ENCODE peak calls at places on chromosome X, in eight cellular contexts. K is GM23338, F is fibroblast of lung, D is body of pancreas, G is hepatocyte, P is heart right ventricle, T is heart left ventricle, W is cardiac muscle cell. O is an unnamed sample. For H3K36me3, the result is how much of the 10 kb centered on the place peaks cover.

GRCh38 chrX:6169407-6169806 is 59.3 kb downstream of the NLGN4X start:
- DNase-seq in T (no peak), G (no peak), K (no peak), F (no peak), P (no peak), D (no peak), W (no peak), O (no peak)

GRCh38 chrX:71514367-71515038 is 18.4 kb upstream of the OGT start:
- DNase-seq in T (no peak), W (no peak), G (no peak), K (no peak), F (no peak), D (no peak), P (no peak), O (no peak)

GRCh38 chrX:118392726-118393125 is 46.8 kb downstream of the WDR44 start:
- DNase-seq in P (no peak), D (no peak), K (no peak), T (no peak), G (no peak), W (peak), F (peak), O (no peak)

GRCh38 chrX:25897758-25898157 is 240.4 kb upstream of the MAGEB18 start:
- DNase-seq in W (no peak), G (no peak), F (no peak), D (no peak), K (no peak), P (no peak), T (no peak), O (no peak)

GRCh38 chrX:45669715-45670360 is 469.2 kb upstream of the DIPK2B start:
- DNase-seq in P (no peak), D (no peak), F (peak), W (peak), G (no peak), T (no peak), K (no peak), O (no peak)

GRCh38 chrX:153488231-153488914 is 6.4 kb upstream of the BGN start:
- DNase-seq in G (peak), W (peak), F (peak), P (peak), K (no peak), T (peak), D (no peak), O (no peak)

GRCh38 chrX:54496517-54496852 is 451 bp upstream of the FGD1 start:
- DNase-seq in D (no peak), W (no peak), K (no peak), T (no peak), F (no peak), P (no peak), G (no peak), O (no peak)

GRCh38 chrX:3567681-3568080 is 145.8 kb downstream of the PRKX start:
- DNase-seq in D (no peak), F (peak), G (no peak), K (no peak), T (no peak), P (no peak), W (no peak), O (no peak)

GRCh38 chrX:53039239-53039638 is 9.3 kb upstream of the GPR173 start:
- DNase-seq in K (no peak), T (no peak), G (no peak), W (no peak), P (no peak), D (no peak), F (no peak), O (no peak)

GRCh38 chrX:21645437-21646220 is 12.5 kb downstream of the KLHL34 start:
- DNase-seq in K (no peak), T (no peak), F (no peak), D (no peak), W (no peak), P (no peak), G (no peak), O (no peak)

GRCh38 chrX:2592279-2592678 is 91.5 kb upstream of the DHRSX start:
- DNase-seq in K (no peak), F (no peak), T (no peak), P (no peak), W (no peak), G (no peak), D (no peak), O (no peak)

GRCh38 chrX:103608305-103608963 is 671 bp downstream of the TCEAL3 start:
- DNase-seq in G (no peak), K (no peak), F (no peak), W (no peak), D (peak), T (peak), P (peak), O (no peak)

GRCh38 chrX:15769300-15769954 is 20.9 kb upstream of the ZRSR2 start:
- DNase-seq in F (no peak), P (no peak), W (no peak), T (no peak), D (no peak), G (no peak), K (peak), O (no peak)

GRCh38 chrX:41189156-41189555 is 103.9 kb downstream of the USP9X start:
- DNase-seq in W (no peak), D (no peak), P (no peak), K (no peak), G (no peak), F (peak), T (no peak), O (no peak)

GRCh38 chrX:132270699-132271098 is 51.5 kb upstream of the RAP2C start:
- DNase-seq in D (no peak), F (peak), T (peak), K (no peak), G (peak), P (peak), W (peak), O (peak)

GRCh38 chrX:152025656-152026440 is 51.4 kb upstream of the GABRE start:
- DNase-seq in P (no peak), D (no peak), T (no peak), G (no peak), W (no peak), F (peak), K (no peak), O (no peak)

GRCh38 chrX:131841496-131842410 is 181.3 kb upstream of the STK26 start:
- DNase-seq in G (peak), D (peak), K (peak), P (peak), T (peak), F (peak), W (peak), O (no peak)

GRCh38 chrX:40778861-40779575 is 43.7 kb upstream of the MED14 start:
- DNase-seq in T (no peak), D (no peak), F (peak), G (no peak), K (no peak), P (no peak), W (peak), O (no peak)

GRCh38 chrX:1587161-1587560 is 4.2 kb upstream of the AKAP17A start:
- DNase-seq in D (no peak), W (no peak), G (no peak), K (no peak), F (no peak), P (no peak), T (no peak), O (no peak)

GRCh38 chrX:7889680-7890079 is 37.5 kb downstream of the PNPLA4 start:
- DNase-seq in G (no peak), T (no peak), W (no peak), K (no peak), F (peak), D (no peak), P (no peak), O (no peak)

GRCh38 chrX:133335027-133335426 is 80.3 kb downstream of the GPC4 start:
- DNase-seq in W (peak), T (no peak), G (peak), P (peak), F (peak), D (peak), K (peak), O (no peak)

GRCh38 chrX:69137371-69137881 is 27.8 kb downstream of the PJA1 start:
- DNase-seq in P (peak), T (peak), W (peak), D (no peak), F (peak), K (peak), G (peak), O (no peak)

GRCh38 chrX:152900937-152901445 is 3.1 kb downstream of the ZNF185 start:
- DNase-seq in P (no peak), W (no peak), T (no peak), K (no peak), G (no peak), F (no peak), D (no peak), O (no peak)

GRCh38 chrX:125205084-125205917 is 114.4 kb upstream of the TEX13C start:
- DNase-seq in P (peak), F (peak), W (peak), K (peak), T (peak), D (peak), G (peak), O (no peak)

GRCh38 chrX:8913665-8914409 is 112.7 kb upstream of the FAM9A start:
- DNase-seq in W (peak), P (peak), K (no peak), F (peak), D (no peak), G (no peak), T (peak), O (peak)

GRCh38 chrX:123277821-123278220 is 93.7 kb downstream of the GRIA3 start:
- DNase-seq in P (no peak), K (peak), T (no peak), W (no peak), G (no peak), D (no peak), F (no peak), O (no peak)

GRCh38 chrX:135389243-135389642 is 32.5 kb upstream of the SMIM10L2A start:
- DNase-seq in W (no peak), D (no peak), F (no peak), G (no peak), P (no peak), K (no peak), T (no peak), O (no peak)

GRCh38 chrX:31126205-31126604 is 54.4 kb upstream of the FTHL17 start:
- DNase-seq in D (no peak), F (peak), T (no peak), P (no peak), W (peak), G (no peak), K (peak), O (no peak)

GRCh38 chrX:150405576-150405975 is 42.5 kb downstream of the MAMLD1 start:
- DNase-seq in P (no peak), F (no peak), G (peak), K (peak), D (peak), W (no peak), T (no peak), O (no peak)

GRCh38 chrX:130228871-130229270 is 39.8 kb downstream of the ZNF280C start:
- DNase-seq in T (no peak), W (no peak), D (no peak), F (no peak), K (no peak), G (no peak), P (no peak), O (no peak)

GRCh38 chrX:155144926-155145325 is 71.3 kb upstream of the VBP1 start:
- DNase-seq in F (no peak), G (no peak), W (no peak), K (no peak), D (no peak), T (no peak), P (no peak), O (no peak)

GRCh38 chrX:153305941-153306464 is 15.6 kb downstream of the PNMA6F start:
- DNase-seq in W (no peak), G (no peak), T (no peak), F (no peak), K (no peak), P (no peak), D (no peak), O (no peak)

GRCh38 chrX:12076046-12076445 is 62.2 kb upstream of the FRMPD4 start:
- DNase-seq in K (peak), T (no peak), F (peak), W (peak), P (no peak), G (no peak), D (no peak), O (no peak)

GRCh38 chrX:97334850-97335249 is 451.1 kb downstream of the RPA4 start:
- DNase-seq in W (no peak), D (no peak), F (no peak), P (no peak), T (no peak), G (no peak), K (no peak), O (no peak)

GRCh38 chrX:39324233-39324632 is 523.0 kb downstream of the MID1IP1 start:
- DNase-seq in T (no peak), F (no peak), D (no peak), P (no peak), W (no peak), G (no peak), K (no peak), O (no peak)

GRCh38 chrX:153650959-153651358 is 4.0 kb downstream of the DUSP9 start:
- DNase-seq in T (peak), G (no peak), W (no peak), F (no peak), K (no peak), P (no peak), D (no peak), O (no peak)

GRCh38 chrX:118216086-118216485 is 99.5 kb upstream of the KLHL13 start:
- DNase-seq in P (no peak), G (no peak), F (peak), T (no peak), D (no peak), K (no peak), W (no peak), O (no peak)

GRCh38 chrX:39477438-39478120 is 620.2 kb downstream of the BCOR start:
- DNase-seq in G (peak), F (peak), T (peak), K (peak), P (peak), D (peak), W (peak), O (no peak)

GRCh38 chrX:71906133-71906532 is 4.5 kb upstream of the NHSL2 start:
- DNase-seq in P (no peak), W (no peak), K (no peak), T (no peak), G (no peak), F (no peak), D (no peak), O (no peak)

GRCh38 chrX:14718403-14718802 is 154.5 kb downstream of the FANCB start:
- DNase-seq in D (no peak), K (no peak), F (peak), P (no peak), W (no peak), T (no peak), G (no peak), O (no peak)

GRCh38 chrX:114581528-114582263 is 2.2 kb upstream of the HTR2C start:
- DNase-seq in D (no peak), T (no peak), P (no peak), K (peak), F (no peak), G (peak), W (peak), O (no peak)
- TF ChIP-seq CTCF in D (no peak), T (no peak), P (no peak), K (no peak), F (no peak), G (no peak), W (no peak), O (no peak)

GRCh38 chrX:139971394-139971749 is 6.1 kb upstream of the CXorf66 start:
- DNase-seq in T (no peak), F (no peak), K (peak), W (no peak), D (no peak), G (no peak), P (no peak), O (no peak)
- H3K4me3 ChIP-seq in T (no peak), F (no peak), K (peak), W (no peak), D (no peak), G (no peak), P (no peak), O (no peak)

DNA sequence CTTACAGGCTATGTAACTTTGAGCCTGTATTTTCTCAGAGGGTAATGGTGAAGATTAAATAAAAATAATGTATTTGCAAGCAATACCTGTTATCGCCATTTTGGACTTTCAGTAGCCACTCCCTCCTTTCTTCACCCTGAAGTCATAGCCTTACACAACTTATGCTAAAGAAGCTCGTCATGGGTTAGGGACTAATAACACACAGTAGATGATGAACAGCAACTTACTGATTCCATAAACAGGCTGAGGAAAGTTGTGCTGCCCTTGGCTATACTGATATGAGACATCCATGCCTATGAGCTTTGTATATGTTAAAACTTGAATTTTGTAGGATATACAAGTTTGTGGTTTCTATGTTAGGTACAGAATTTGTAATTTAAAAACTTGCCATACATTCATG is 31.7 kb upstream of the EIF1AX start:
- DNase-seq in T (no peak), P (no peak), K (no peak), G (no peak), F (no peak), W (no peak), D (no peak), O (no peak)
- H3K36me3 ChIP-seq in T (under half), P (half or more), K (under half), G (under half), F (under half), W (under half), D (under half), O (under half)

GRCh38 chrX:49186125-49187027 is at the start of gene PRICKLE3:
- DNase-seq in G (peak), K (peak), W (peak), P (peak), T (peak), D (peak), F (peak), O (no peak)
- TF ChIP-seq CTCF in G (peak), K (peak), W (peak), P (peak), T (peak), D (peak), F (peak), O (peak)

GRCh38 chrX:101799387-101799786 is 132.4 kb downstream of the ZMAT1 start:
- DNase-seq in T (peak), D (peak), G (peak), F (peak), K (peak), P (peak), W (peak), O (peak)
- H3K4me3 ChIP-seq in T (peak), D (no peak), G (no peak), F (no peak), K (no peak), P (peak), W (no peak), O (no peak)